ENCODE peak calls at places on chromosomes 13 and 19, in eight cellular contexts. One of them, this sample, is unnamed.

GRCh38 chr13:63731896-63732295 is 2316.2 kb upstream of the PCDH20 start:
- DNase-seq in lower leg skin: no peak
- DNase-seq in transverse colon: no peak
- DNase-seq in IMR-90: no peak
- DNase-seq in NB4: no peak
- DNase-seq in uterus: no peak
- DNase-seq in ovary: no peak
- DNase-seq in adrenal gland: no peak
- DNase-seq in this sample: no peak

GRCh38 chr19:1991018-1991390 is 24.5 kb downstream of the BTBD2 start:
- DNase-seq in uterus: no peak
- DNase-seq in NB4: no peak
- DNase-seq in lower leg skin: no peak
- DNase-seq in IMR-90: no peak
- DNase-seq in ovary: no peak
- DNase-seq in adrenal gland: no peak
- DNase-seq in transverse colon: no peak
- DNase-seq in this sample: no peak

GRCh38 chr13:102814025-102814607 is 15.2 kb downstream of the BIVM start:
- DNase-seq in adrenal gland: no peak
- DNase-seq in IMR-90: no peak
- DNase-seq in transverse colon: no peak
- DNase-seq in NB4: no peak
- DNase-seq in ovary: no peak
- DNase-seq in lower leg skin: no peak
- DNase-seq in uterus: no peak
- DNase-seq in this sample: no peak

GRCh38 chr13:52832268-52832667 is 16.2 kb downstream of the PCDH8 start:
- DNase-seq in transverse colon: no peak
- DNase-seq in adrenal gland: no peak
- DNase-seq in lower leg skin: no peak
- DNase-seq in IMR-90: no peak
- DNase-seq in NB4: no peak
- DNase-seq in ovary: no peak
- DNase-seq in uterus: no peak
- DNase-seq in this sample: no peak

GRCh38 chr19:18672606-18673337 is 10.7 kb upstream of the CRTC1 start:
- DNase-seq in transverse colon: no peak
- DNase-seq in lower leg skin: no peak
- DNase-seq in IMR-90: peak; percentile 50
- DNase-seq in NB4: peak; percentile 50
- DNase-seq in adrenal gland: no peak
- DNase-seq in ovary: no peak
- DNase-seq in uterus: no peak
- DNase-seq in this sample: no peak

GRCh38 chr19:17529239-17530158 is 18.1 kb downstream of the PGLS start:
- DNase-seq in uterus: no peak
- DNase-seq in IMR-90: no peak
- DNase-seq in NB4: peak; percentile 40
- DNase-seq in adrenal gland: no peak
- DNase-seq in transverse colon: no peak
- DNase-seq in lower leg skin: no peak
- DNase-seq in ovary: no peak
- DNase-seq in this sample: no peak

GRCh38 chr19:34851277-34851804 is 75.4 kb upstream of the ZNF30 start:
- DNase-seq in NB4: no peak
- DNase-seq in ovary: no peak
- DNase-seq in transverse colon: no peak
- DNase-seq in adrenal gland: no peak
- DNase-seq in IMR-90: no peak
- DNase-seq in lower leg skin: no peak
- DNase-seq in uterus: no peak
- DNase-seq in this sample: no peak

GRCh38 chr19:42108527-42109389 is 23.5 kb downstream of the POU2F2 start:
- DNase-seq in uterus: peak; percentile 47
- DNase-seq in IMR-90: peak; percentile 89
- DNase-seq in adrenal gland: peak; percentile 86
- DNase-seq in transverse colon: peak; percentile 86
- DNase-seq in NB4: peak; percentile 87
- DNase-seq in lower leg skin: peak; percentile 75
- DNase-seq in ovary: peak; percentile 63
- DNase-seq in this sample: peak; percentile 89

GRCh38 chr13:27920677-27921420 is 1.0 kb downstream of the PDX1 start:
- DNase-seq in IMR-90: peak; percentile 6
- DNase-seq in adrenal gland: no peak
- DNase-seq in ovary: no peak
- DNase-seq in NB4: peak; percentile 62
- DNase-seq in lower leg skin: no peak
- DNase-seq in transverse colon: no peak
- DNase-seq in uterus: no peak
- DNase-seq in this sample: no peak

GRCh38 chr13:97945792-97946419 is 7.6 kb upstream of the IPO5 start:
- DNase-seq in lower leg skin: no peak
- DNase-seq in NB4: peak; percentile 2
- DNase-seq in uterus: no peak
- DNase-seq in adrenal gland: no peak
- DNase-seq in transverse colon: no peak
- DNase-seq in ovary: no peak
- DNase-seq in IMR-90: peak; percentile 20
- DNase-seq in this sample: no peak

GRCh38 chr13:105965910-105966309 is 569.6 kb downstream of the EFNB2 start:
- DNase-seq in ovary: no peak
- DNase-seq in adrenal gland: no peak
- DNase-seq in NB4: no peak
- DNase-seq in lower leg skin: no peak
- DNase-seq in IMR-90: no peak
- DNase-seq in uterus: no peak
- DNase-seq in transverse colon: no peak
- DNase-seq in this sample: no peak

GRCh38 chr13:31765441-31765840 is 26.1 kb downstream of the RXFP2 start:
- DNase-seq in NB4: no peak
- DNase-seq in transverse colon: no peak
- DNase-seq in ovary: no peak
- DNase-seq in lower leg skin: no peak
- DNase-seq in IMR-90: peak; percentile 89
- DNase-seq in adrenal gland: no peak
- DNase-seq in uterus: no peak
- DNase-seq in this sample: no peak

GRCh38 chr19:2180114-2180513 is 16.4 kb downstream of the DOT1L start:
- DNase-seq in NB4: no peak
- DNase-seq in transverse colon: no peak
- DNase-seq in adrenal gland: no peak
- DNase-seq in lower leg skin: no peak
- DNase-seq in ovary: no peak
- DNase-seq in uterus: no peak
- DNase-seq in IMR-90: no peak
- DNase-seq in this sample: no peak

GRCh38 chr13:99057310-99057975 is 79.6 kb upstream of the DOCK9 start:
- DNase-seq in ovary: no peak
- DNase-seq in uterus: peak; percentile 43
- DNase-seq in transverse colon: no peak
- DNase-seq in lower leg skin: no peak
- DNase-seq in IMR-90: peak; percentile 31
- DNase-seq in adrenal gland: peak; percentile 44
- DNase-seq in NB4: peak; percentile 15
- DNase-seq in this sample: no peak

DNA sequence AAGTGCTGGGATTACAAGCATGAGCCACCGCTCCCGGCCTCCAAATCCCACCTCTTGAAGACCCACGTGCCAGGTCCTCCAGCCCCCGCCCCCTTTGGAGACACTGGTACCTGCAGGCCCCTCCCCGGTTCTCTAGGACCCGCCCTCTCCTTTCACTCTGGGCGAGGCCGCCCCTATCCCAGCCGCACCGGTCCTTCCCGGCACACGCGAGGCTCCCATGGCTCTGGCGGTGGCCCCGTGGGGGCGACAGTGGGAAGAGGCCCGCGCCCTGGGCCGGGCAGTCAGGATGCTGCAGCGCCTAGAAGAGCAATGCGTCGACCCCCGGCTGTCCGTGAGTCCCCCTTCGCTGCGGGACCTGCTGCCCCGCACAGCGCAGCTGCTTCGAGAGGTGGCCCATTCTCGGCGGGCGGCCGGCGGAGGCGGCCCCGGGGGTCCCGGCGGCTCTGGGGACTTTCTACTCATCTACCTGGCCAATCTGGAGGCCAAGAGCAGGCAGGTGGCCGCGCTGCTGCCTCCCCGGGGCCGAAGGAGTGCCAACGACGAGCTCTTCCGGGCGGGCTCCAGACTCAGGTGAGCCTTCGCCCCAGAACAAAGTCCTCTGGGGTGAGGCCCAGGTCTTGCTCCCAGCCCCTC is at the start of gene CBLC:
- DNase-seq in IMR-90: no peak
- DNase-seq in adrenal gland: no peak
- DNase-seq in lower leg skin: peak; percentile 72
- DNase-seq in transverse colon: peak; percentile 92
- DNase-seq in uterus: no peak
- DNase-seq in ovary: peak; percentile 44
- DNase-seq in NB4: no peak
- DNase-seq in this sample: no peak
- TF ChIP-seq POLR2A in IMR-90: no peak
- TF ChIP-seq POLR2A in adrenal gland: no peak
- TF ChIP-seq POLR2A in lower leg skin: no peak
- TF ChIP-seq POLR2A in transverse colon: peak; percentile 94
- TF ChIP-seq POLR2A in uterus: no peak
- TF ChIP-seq POLR2A in ovary: no peak
- TF ChIP-seq POLR2A in NB4: no peak
- TF ChIP-seq POLR2A in this sample: no peak

GRCh38 chr19:38004505-38005223 is 97.7 kb downstream of the SIPA1L3 start:
- DNase-seq in NB4: peak; percentile 90
- DNase-seq in lower leg skin: peak; percentile 93
- DNase-seq in uterus: peak; percentile 89
- DNase-seq in IMR-90: peak; percentile 98
- DNase-seq in adrenal gland: peak; percentile 73
- DNase-seq in transverse colon: peak; percentile 67
- DNase-seq in ovary: peak; percentile 71
- DNase-seq in this sample: peak; percentile 85
- TF ChIP-seq POLR2A in NB4: peak; percentile 37
- TF ChIP-seq POLR2A in lower leg skin: no peak
- TF ChIP-seq POLR2A in uterus: peak; percentile 70
- TF ChIP-seq POLR2A in IMR-90: peak; percentile 92
- TF ChIP-seq POLR2A in adrenal gland: peak; percentile 60
- TF ChIP-seq POLR2A in transverse colon: peak; percentile 28
- TF ChIP-seq POLR2A in ovary: peak; percentile 39
- TF ChIP-seq POLR2A in this sample: peak; percentile 79

DNA sequence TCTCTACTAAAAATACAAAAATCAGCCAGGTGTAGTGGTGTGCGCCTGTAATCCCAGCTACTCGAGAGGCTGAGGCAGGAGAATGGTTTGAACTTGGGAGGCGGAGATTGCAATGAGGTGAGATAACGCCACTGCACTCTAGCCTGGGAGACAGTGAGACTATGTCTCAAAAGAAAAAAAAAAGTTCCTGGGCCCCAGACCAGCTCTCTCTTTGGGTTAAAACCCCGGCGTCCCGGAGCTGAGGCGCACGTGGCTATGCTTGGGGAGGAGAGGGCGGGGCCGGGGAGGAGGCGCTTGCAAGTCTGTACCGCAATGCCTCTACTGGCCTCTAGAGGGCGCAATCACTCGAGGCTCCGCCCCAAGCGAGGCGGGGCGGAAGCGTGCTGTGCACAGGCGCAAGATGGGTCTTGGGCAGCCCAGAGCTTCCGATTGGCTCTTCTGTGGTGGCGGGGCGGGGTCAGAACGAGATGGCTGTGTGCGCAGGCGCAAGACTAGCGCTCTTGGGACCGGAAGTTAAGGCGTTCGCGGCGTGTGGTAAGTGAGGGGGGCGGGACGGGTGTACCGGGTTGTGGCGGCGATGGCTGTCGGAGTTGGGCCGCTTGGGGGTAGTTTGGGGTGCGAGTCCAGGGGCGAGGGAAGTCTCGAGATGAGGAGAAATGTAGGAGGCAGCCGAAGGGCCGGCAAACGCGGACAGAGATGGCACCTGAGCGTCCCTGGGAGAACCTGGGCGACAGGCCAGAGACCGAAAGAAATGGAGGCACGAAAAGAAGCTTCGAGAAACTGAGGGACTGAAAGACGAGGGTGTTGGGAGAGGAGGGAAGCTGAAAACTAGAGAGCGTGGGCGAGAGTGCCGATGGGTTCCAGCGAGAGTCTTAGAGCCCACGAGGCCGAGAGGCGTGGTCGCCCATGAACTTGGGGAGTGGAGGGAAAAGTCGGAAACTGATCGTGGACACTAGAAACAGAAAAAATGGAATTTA is at the start of gene DHX34:
- DNase-seq in adrenal gland: peak; percentile 99
- DNase-seq in ovary: peak; percentile 100
- DNase-seq in lower leg skin: peak; percentile 98
- DNase-seq in NB4: peak; percentile 100
- DNase-seq in uterus: peak; percentile 99
- DNase-seq in transverse colon: peak; percentile 100
- DNase-seq in IMR-90: peak; percentile 99
- DNase-seq in this sample: peak; percentile 90
- TF ChIP-seq POLR2A in adrenal gland: peak; percentile 51
- TF ChIP-seq POLR2A in ovary: peak; percentile 67
- TF ChIP-seq POLR2A in lower leg skin: no peak
- TF ChIP-seq POLR2A in NB4: peak; percentile 98
- TF ChIP-seq POLR2A in uterus: peak; percentile 50
- TF ChIP-seq POLR2A in transverse colon: peak; percentile 83
- TF ChIP-seq POLR2A in IMR-90: peak; percentile 69
- TF ChIP-seq POLR2A in this sample: peak; percentile 73

GRCh38 chr13:74204606-74205312 is 70.6 kb upstream of the KLF12 start:
- DNase-seq in NB4: no peak
- DNase-seq in IMR-90: peak; percentile 40
- DNase-seq in transverse colon: no peak
- DNase-seq in adrenal gland: no peak
- DNase-seq in uterus: no peak
- DNase-seq in lower leg skin: no peak
- DNase-seq in ovary: no peak
- DNase-seq in this sample: no peak

GRCh38 chr13:74203576-74203975 is 69.4 kb upstream of the KLF12 start:
- DNase-seq in IMR-90: peak; percentile 47
- DNase-seq in NB4: no peak
- DNase-seq in lower leg skin: no peak
- DNase-seq in uterus: no peak
- DNase-seq in ovary: no peak
- DNase-seq in adrenal gland: no peak
- DNase-seq in transverse colon: no peak
- DNase-seq in this sample: no peak

GRCh38 chr13:74206855-74207254 is 72.7 kb upstream of the KLF12 start:
- DNase-seq in lower leg skin: no peak
- DNase-seq in ovary: no peak
- DNase-seq in NB4: no peak
- DNase-seq in adrenal gland: no peak
- DNase-seq in uterus: no peak
- DNase-seq in IMR-90: no peak
- DNase-seq in transverse colon: no peak
- DNase-seq in this sample: no peak

GRCh38 chr13:74205313-74205690 is 71.1 kb upstream of the KLF12 start:
- DNase-seq in transverse colon: no peak
- DNase-seq in IMR-90: no peak
- DNase-seq in NB4: no peak
- DNase-seq in adrenal gland: no peak
- DNase-seq in ovary: no peak
- DNase-seq in uterus: no peak
- DNase-seq in lower leg skin: no peak
- DNase-seq in this sample: no peak

GRCh38 chr13:74206061-74206561 is 71.9 kb upstream of the KLF12 start:
- DNase-seq in ovary: no peak
- DNase-seq in adrenal gland: no peak
- DNase-seq in lower leg skin: no peak
- DNase-seq in transverse colon: no peak
- DNase-seq in IMR-90: peak; percentile 92
- DNase-seq in NB4: no peak
- DNase-seq in uterus: no peak
- DNase-seq in this sample: no peak
- TF ChIP-seq POLR2A in ovary: no peak
- TF ChIP-seq POLR2A in adrenal gland: no peak
- TF ChIP-seq POLR2A in lower leg skin: no peak
- TF ChIP-seq POLR2A in transverse colon: no peak
- TF ChIP-seq POLR2A in IMR-90: no peak
- TF ChIP-seq POLR2A in NB4: no peak
- TF ChIP-seq POLR2A in uterus: no peak
- TF ChIP-seq POLR2A in this sample: no peak

GRCh38 chr19:9538183-9539058 is at the start of gene ZNF426:
- DNase-seq in transverse colon: peak; percentile 88
- DNase-seq in ovary: peak; percentile 93
- DNase-seq in adrenal gland: peak; percentile 91
- DNase-seq in NB4: peak; percentile 98
- DNase-seq in uterus: peak; percentile 83
- DNase-seq in IMR-90: peak; percentile 91
- DNase-seq in lower leg skin: peak; percentile 79
- DNase-seq in this sample: peak; percentile 78
- TF ChIP-seq POLR2A in transverse colon: peak; percentile 30
- TF ChIP-seq POLR2A in ovary: no peak
- TF ChIP-seq POLR2A in adrenal gland: peak; percentile 59
- TF ChIP-seq POLR2A in NB4: peak; percentile 93
- TF ChIP-seq POLR2A in uterus: no peak
- TF ChIP-seq POLR2A in IMR-90: peak; percentile 84
- TF ChIP-seq POLR2A in lower leg skin: no peak
- TF ChIP-seq POLR2A in this sample: peak; percentile 33

This sample was measured in H54.